ENCODE peak calls at places on chromosomes 3 and 15, in six cellular contexts. One of them, this sample, is unnamed.

GRCh38 chr15:99511865-99512632 is 53.7 kb upstream of the MEF2A start:
- DNase-seq in kidney: peak; percentile 84
- DNase-seq in neuronal stem cell: no peak
- DNase-seq in ovary: no peak
- DNase-seq in DND-41: peak; percentile 51
- DNase-seq in Peyer's patch: peak; percentile 74
- DNase-seq in this sample: no peak

GRCh38 chr3:35498506-35499210 is 140.7 kb upstream of the ARPP21 start:
- DNase-seq in kidney: no peak
- DNase-seq in DND-41: no peak
- DNase-seq in Peyer's patch: no peak
- DNase-seq in neuronal stem cell: no peak
- DNase-seq in ovary: no peak
- DNase-seq in this sample: no peak

GRCh38 chr15:34122771-34123183 is 20.9 kb downstream of the PGBD4 start:
- DNase-seq in ovary: no peak
- DNase-seq in DND-41: no peak
- DNase-seq in Peyer's patch: no peak
- DNase-seq in neuronal stem cell: no peak
- DNase-seq in kidney: no peak
- DNase-seq in this sample: no peak

GRCh38 chr3:88219138-88219792 is 69.5 kb downstream of the C3orf38 start:
- DNase-seq in neuronal stem cell: peak; percentile 64
- DNase-seq in kidney: peak; percentile 57
- DNase-seq in ovary: no peak
- DNase-seq in DND-41: peak; percentile 59
- DNase-seq in Peyer's patch: peak; percentile 69
- DNase-seq in this sample: no peak

GRCh38 chr15:77506311-77507150 is 85.8 kb downstream of the HMG20A start:
- DNase-seq in Peyer's patch: peak; percentile 52
- DNase-seq in kidney: peak; percentile 90
- DNase-seq in DND-41: no peak
- DNase-seq in neuronal stem cell: no peak
- DNase-seq in ovary: peak; percentile 66
- DNase-seq in this sample: no peak

GRCh38 chr3:168495251-168495650 is 399.5 kb upstream of the GOLIM4 start:
- DNase-seq in ovary: no peak
- DNase-seq in Peyer's patch: no peak
- DNase-seq in DND-41: no peak
- DNase-seq in neuronal stem cell: no peak
- DNase-seq in kidney: no peak
- DNase-seq in this sample: no peak

GRCh38 chr3:172522871-172523818 is at the start of gene TNFSF10:
- DNase-seq in DND-41: peak; percentile 86
- DNase-seq in neuronal stem cell: no peak
- DNase-seq in Peyer's patch: peak; percentile 93
- DNase-seq in ovary: peak; percentile 61
- DNase-seq in kidney: peak; percentile 83
- DNase-seq in this sample: peak; percentile 23

GRCh38 chr3:171789759-171790505 is 20.4 kb downstream of the PLD1 start:
- DNase-seq in ovary: no peak
- DNase-seq in kidney: no peak
- DNase-seq in neuronal stem cell: no peak
- DNase-seq in Peyer's patch: no peak
- DNase-seq in DND-41: no peak
- DNase-seq in this sample: no peak

GRCh38 chr3:69099576-69099975 is 14.8 kb downstream of the ARL6IP5 start:
- DNase-seq in kidney: no peak
- DNase-seq in ovary: no peak
- DNase-seq in neuronal stem cell: no peak
- DNase-seq in Peyer's patch: no peak
- DNase-seq in DND-41: no peak
- DNase-seq in this sample: no peak

GRCh38 chr15:93217343-93217742 is 128.3 kb upstream of the RGMA start:
- DNase-seq in kidney: no peak
- DNase-seq in DND-41: no peak
- DNase-seq in ovary: no peak
- DNase-seq in Peyer's patch: no peak
- DNase-seq in neuronal stem cell: no peak
- DNase-seq in this sample: no peak

GRCh38 chr15:58462973-58463663 is 31.3 kb downstream of the LIPC start:
- DNase-seq in Peyer's patch: no peak
- DNase-seq in kidney: no peak
- DNase-seq in ovary: no peak
- DNase-seq in neuronal stem cell: no peak
- DNase-seq in DND-41: no peak
- DNase-seq in this sample: no peak

GRCh38 chr3:175818811-175819464 is 959.8 kb downstream of the NAALADL2 start:
- DNase-seq in neuronal stem cell: no peak
- DNase-seq in ovary: no peak
- DNase-seq in DND-41: no peak
- DNase-seq in Peyer's patch: no peak
- DNase-seq in kidney: no peak
- DNase-seq in this sample: no peak

GRCh38 chr3:23810342-23811116 is 4.8 kb downstream of the UBE2E1 start:
- DNase-seq in neuronal stem cell: peak; percentile 49
- DNase-seq in ovary: peak; percentile 74
- DNase-seq in kidney: peak; percentile 85
- DNase-seq in Peyer's patch: peak; percentile 75
- DNase-seq in DND-41: no peak
- DNase-seq in this sample: peak; percentile 12

GRCh38 chr3:123352134-123352554 is 96.7 kb downstream of the ADCY5 start:
- DNase-seq in DND-41: no peak
- DNase-seq in kidney: peak; percentile 79
- DNase-seq in ovary: no peak
- DNase-seq in neuronal stem cell: no peak
- DNase-seq in Peyer's patch: no peak
- DNase-seq in this sample: no peak

GRCh38 chr15:93001881-93002280 is 87.1 kb downstream of the RGMA start:
- DNase-seq in Peyer's patch: no peak
- DNase-seq in neuronal stem cell: no peak
- DNase-seq in ovary: no peak
- DNase-seq in kidney: no peak
- DNase-seq in DND-41: no peak
- DNase-seq in this sample: no peak

GRCh38 chr15:68166847-68167246 is 38.3 kb downstream of the CALML4 start:
- DNase-seq in neuronal stem cell: no peak
- DNase-seq in DND-41: no peak
- DNase-seq in ovary: no peak
- DNase-seq in Peyer's patch: no peak
- DNase-seq in kidney: no peak
- DNase-seq in this sample: no peak

GRCh38 chr3:47882338-47882737 is 79.4 kb downstream of the DHX30 start:
- DNase-seq in kidney: no peak
- DNase-seq in ovary: no peak
- DNase-seq in DND-41: no peak
- DNase-seq in Peyer's patch: no peak
- DNase-seq in neuronal stem cell: no peak
- DNase-seq in this sample: no peak

GRCh38 chr3:73812054-73812453 is 187.3 kb upstream of the PDZRN3 start:
- DNase-seq in kidney: no peak
- DNase-seq in DND-41: no peak
- DNase-seq in Peyer's patch: no peak
- DNase-seq in neuronal stem cell: no peak
- DNase-seq in ovary: no peak
- DNase-seq in this sample: no peak

GRCh38 chr3:12350151-12350813 is 61.4 kb downstream of the PPARG start:
- DNase-seq in Peyer's patch: no peak
- DNase-seq in ovary: peak; percentile 52
- DNase-seq in DND-41: no peak
- DNase-seq in kidney: no peak
- DNase-seq in neuronal stem cell: no peak
- DNase-seq in this sample: no peak

GRCh38 chr3:148075829-148076716 is 621.6 kb upstream of the AGTR1 start:
- DNase-seq in ovary: no peak
- DNase-seq in kidney: no peak
- DNase-seq in DND-41: no peak
- DNase-seq in Peyer's patch: no peak
- DNase-seq in neuronal stem cell: peak; percentile 45
- DNase-seq in this sample: no peak

DNA sequence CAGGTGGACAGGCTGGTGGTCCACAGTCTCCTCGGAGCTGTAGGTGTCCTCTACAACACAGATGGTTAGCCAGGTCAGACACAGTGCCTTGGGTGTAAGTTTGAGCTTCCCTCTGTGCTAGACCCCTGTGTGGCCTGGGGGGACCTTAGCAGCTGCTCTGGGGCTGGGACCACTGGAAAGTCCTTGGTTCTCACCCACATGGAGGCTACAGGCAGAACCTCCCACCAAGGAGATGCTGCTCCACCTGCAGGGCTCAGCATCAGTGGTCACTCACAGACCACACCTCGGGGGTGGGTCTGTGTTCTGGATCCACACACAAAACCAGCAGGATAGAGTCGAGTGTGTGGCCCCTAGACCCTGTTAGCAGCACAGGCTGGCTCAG is 8.4 kb downstream of the RASL12 start:
- DNase-seq in DND-41: no peak
- DNase-seq in kidney: no peak
- DNase-seq in ovary: peak; percentile 6
- DNase-seq in neuronal stem cell: no peak
- DNase-seq in Peyer's patch: no peak
- DNase-seq in this sample: no peak
- H3K27ac ChIP-seq in DND-41: no peak overlapping the region
- H3K27ac ChIP-seq in kidney: no peak overlapping the region
- H3K27ac ChIP-seq in ovary: no peak overlapping the region
- H3K27ac ChIP-seq in neuronal stem cell: no peak overlapping the region
- H3K27ac ChIP-seq in Peyer's patch: no peak overlapping the region
- H3K27ac ChIP-seq in this sample: no peak overlapping the region

DNA sequence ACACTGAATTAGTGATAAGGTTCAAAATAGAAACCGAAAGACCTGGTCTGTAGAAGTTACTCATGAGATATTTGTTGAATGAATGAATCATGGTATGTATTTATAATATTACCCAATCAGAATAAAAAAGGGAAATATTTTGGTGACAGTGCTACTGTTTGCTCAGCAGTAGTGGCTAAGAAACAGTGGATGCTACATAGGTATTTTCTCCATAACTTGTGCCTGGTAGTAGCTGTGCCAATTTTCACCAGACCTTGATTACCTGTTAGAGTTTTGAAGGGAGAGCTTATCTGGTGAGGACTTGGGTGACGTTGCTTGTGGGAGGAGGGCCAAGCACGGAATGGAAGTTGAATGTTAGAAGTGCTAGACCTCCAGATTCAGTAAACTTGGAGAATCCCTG is 14.3 kb downstream of the LIMD1 start:
- DNase-seq in Peyer's patch: no peak
- DNase-seq in kidney: no peak
- DNase-seq in ovary: no peak
- DNase-seq in DND-41: no peak
- DNase-seq in neuronal stem cell: no peak
- DNase-seq in this sample: no peak
- H3K27ac ChIP-seq in Peyer's patch: no peak overlapping the region
- H3K27ac ChIP-seq in kidney: no peak overlapping the region
- H3K27ac ChIP-seq in ovary: no peak overlapping the region
- H3K27ac ChIP-seq in DND-41: no peak overlapping the region
- H3K27ac ChIP-seq in neuronal stem cell: no peak overlapping the region
- H3K27ac ChIP-seq in this sample: no peak overlapping the region

GRCh38 chr3:132405188-132405587 is 12.1 kb upstream of the DNAJC13 start:
- DNase-seq in Peyer's patch: no peak
- DNase-seq in ovary: no peak
- DNase-seq in DND-41: no peak
- DNase-seq in kidney: no peak
- DNase-seq in neuronal stem cell: no peak
- DNase-seq in this sample: no peak
- H3K27ac ChIP-seq in Peyer's patch: no peak overlapping the region
- H3K27ac ChIP-seq in ovary: no peak overlapping the region
- H3K27ac ChIP-seq in DND-41: no peak overlapping the region
- H3K27ac ChIP-seq in kidney: no peak overlapping the region
- H3K27ac ChIP-seq in neuronal stem cell: no peak overlapping the region
- H3K27ac ChIP-seq in this sample: no peak overlapping the region

DNA sequence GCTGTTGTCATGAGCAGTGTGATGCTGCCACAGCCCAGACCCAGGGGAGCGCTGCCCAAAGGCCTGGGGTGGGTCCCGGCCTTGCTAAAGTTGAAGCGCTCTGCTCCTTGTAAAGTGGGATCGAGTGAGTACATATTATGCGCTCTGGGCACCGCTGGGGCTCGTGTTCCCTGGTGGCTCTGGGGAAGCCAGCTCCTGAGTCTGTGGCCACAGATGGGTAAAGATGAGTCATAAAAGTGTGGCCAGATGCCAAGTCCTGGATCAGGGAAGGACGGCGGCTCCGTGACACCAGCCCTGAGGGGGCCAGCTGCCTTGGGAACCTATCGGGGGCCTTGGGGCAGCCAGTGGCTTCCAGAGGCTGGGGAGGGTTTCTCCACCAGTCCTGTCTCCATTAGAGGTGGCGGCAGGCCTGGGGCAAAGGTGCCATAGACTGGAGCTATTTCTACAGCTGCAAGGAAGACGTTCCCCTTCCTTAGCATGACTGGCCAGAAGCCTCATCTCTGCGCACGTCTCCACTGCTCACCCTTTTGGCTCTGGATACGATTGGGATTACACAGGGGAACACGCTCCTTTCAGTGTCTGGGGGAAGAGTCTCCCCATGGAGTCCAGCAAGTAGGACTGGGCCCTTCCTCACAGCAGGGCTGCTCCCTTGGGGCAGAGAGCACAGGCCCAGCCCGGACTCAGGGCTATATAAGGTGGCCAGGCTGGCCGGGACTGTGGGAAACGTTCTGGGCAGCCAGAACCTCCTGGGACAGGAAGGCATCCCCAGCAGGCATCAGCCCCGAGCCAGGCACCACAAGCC is 1.2 kb upstream of the ITIH4 start:
- DNase-seq in DND-41: no peak
- DNase-seq in Peyer's patch: peak; percentile 60
- DNase-seq in neuronal stem cell: no peak
- DNase-seq in kidney: no peak
- DNase-seq in ovary: peak; percentile 44
- DNase-seq in this sample: no peak
- H3K27ac ChIP-seq in DND-41: no peak overlapping the region
- H3K27ac ChIP-seq in Peyer's patch: no peak overlapping the region
- H3K27ac ChIP-seq in neuronal stem cell: no peak overlapping the region
- H3K27ac ChIP-seq in kidney: no peak overlapping the region
- H3K27ac ChIP-seq in ovary: no peak overlapping the region
- H3K27ac ChIP-seq in this sample: no peak overlapping the region

GRCh38 chr15:88863412-88863811 is 31.9 kb downstream of the HAPLN3 start:
- DNase-seq in DND-41: no peak
- DNase-seq in neuronal stem cell: no peak
- DNase-seq in ovary: no peak
- DNase-seq in Peyer's patch: no peak
- DNase-seq in kidney: no peak
- DNase-seq in this sample: no peak

GRCh38 chr15:88864861-88865497 is 30.4 kb downstream of the HAPLN3 start:
- DNase-seq in neuronal stem cell: no peak
- DNase-seq in Peyer's patch: no peak
- DNase-seq in DND-41: no peak
- DNase-seq in kidney: no peak
- DNase-seq in ovary: no peak
- DNase-seq in this sample: no peak

GRCh38 chr15:88861621-88862020 is 33.7 kb downstream of the HAPLN3 start:
- DNase-seq in kidney: no peak
- DNase-seq in Peyer's patch: no peak
- DNase-seq in ovary: no peak
- DNase-seq in DND-41: no peak
- DNase-seq in neuronal stem cell: no peak
- DNase-seq in this sample: no peak

GRCh38 chr15:88865498-88866099 is 29.7 kb downstream of the HAPLN3 start:
- DNase-seq in ovary: no peak
- DNase-seq in kidney: no peak
- DNase-seq in DND-41: no peak
- DNase-seq in Peyer's patch: no peak
- DNase-seq in neuronal stem cell: no peak
- DNase-seq in this sample: no peak

GRCh38 chr15:88866295-88866881 is 29.0 kb downstream of the HAPLN3 start:
- DNase-seq in ovary: no peak
- DNase-seq in kidney: no peak
- DNase-seq in neuronal stem cell: no peak
- DNase-seq in Peyer's patch: no peak
- DNase-seq in DND-41: no peak
- DNase-seq in this sample: no peak
- H3K27ac ChIP-seq in ovary: no peak overlapping the region
- H3K27ac ChIP-seq in kidney: no peak overlapping the region
- H3K27ac ChIP-seq in neuronal stem cell: no peak overlapping the region
- H3K27ac ChIP-seq in Peyer's patch: no peak overlapping the region
- H3K27ac ChIP-seq in DND-41: no peak overlapping the region
- H3K27ac ChIP-seq in this sample: no peak overlapping the region